ENCODE peak calls at places on chromosomes 11 and 22, in six cellular contexts. F is GM23338, I is neural progenitor cell, H is HCT116, S is MM.1S, E is SK-N-SH. X is an unnamed sample.

GRCh38 chr11:45266693-45267451 is 19.3 kb downstream of the SYT13 start:
- DNase-seq in F (peak; percentile 87), I (peak; percentile 52), H (no peak), S (no peak), E (no peak), X (peak; percentile 30)

GRCh38 chr11:10925149-10925926 is 67.5 kb upstream of the ZBED5 start:
- DNase-seq in F (peak; percentile 41), I (no peak), H (no peak), S (no peak), E (no peak), X (no peak)

GRCh38 chr11:20005747-20006146 is 154.5 kb downstream of the DBX1 start:
- DNase-seq in F (no peak), I (no peak), H (no peak), S (no peak), E (no peak), X (no peak)

GRCh38 chr11:86456075-86456939 is 81.6 kb downstream of the CCDC81 start:
- DNase-seq in F (peak; percentile 96), I (peak; percentile 95), H (peak; percentile 67), S (peak; percentile 77), E (peak; percentile 75), X (peak; percentile 72)

GRCh38 chr22:30868663-30869385 is 99.8 kb downstream of the MORC2 start:
- DNase-seq in F (no peak), I (no peak), H (no peak), S (no peak), E (peak; percentile 30), X (no peak)

GRCh38 chr11:112255075-112255739 is 5.5 kb downstream of the PLET1 start:
- DNase-seq in F (no peak), I (no peak), H (no peak), S (no peak), E (no peak), X (no peak)

GRCh38 chr11:46345881-46346484 is 1.3 kb upstream of the DGKZ start:
- DNase-seq in F (no peak), I (no peak), H (no peak), S (no peak), E (no peak), X (no peak)

GRCh38 chr11:8372641-8373381 is 109.1 kb upstream of the LMO1 start:
- DNase-seq in F (no peak), I (no peak), H (no peak), S (no peak), E (no peak), X (no peak)

GRCh38 chr11:6458352-6458751 is 15.4 kb downstream of the TRIM3 start:
- DNase-seq in F (no peak), I (no peak), H (no peak), S (no peak), E (no peak), X (no peak)

GRCh38 chr11:27619936-27620335 is 80.3 kb downstream of the BDNF start:
- DNase-seq in F (no peak), I (no peak), H (no peak), S (no peak), E (no peak), X (no peak)

GRCh38 chr11:80214413-80214812 is 773.6 kb upstream of the TENM4 start:
- DNase-seq in F (no peak), I (no peak), H (no peak), S (no peak), E (no peak), X (no peak)
- TF ChIP-seq EZH2phosphoT487 in F (no peak), I (no peak), H (no peak), S (no peak), E (no peak), X (no peak)

DNA sequence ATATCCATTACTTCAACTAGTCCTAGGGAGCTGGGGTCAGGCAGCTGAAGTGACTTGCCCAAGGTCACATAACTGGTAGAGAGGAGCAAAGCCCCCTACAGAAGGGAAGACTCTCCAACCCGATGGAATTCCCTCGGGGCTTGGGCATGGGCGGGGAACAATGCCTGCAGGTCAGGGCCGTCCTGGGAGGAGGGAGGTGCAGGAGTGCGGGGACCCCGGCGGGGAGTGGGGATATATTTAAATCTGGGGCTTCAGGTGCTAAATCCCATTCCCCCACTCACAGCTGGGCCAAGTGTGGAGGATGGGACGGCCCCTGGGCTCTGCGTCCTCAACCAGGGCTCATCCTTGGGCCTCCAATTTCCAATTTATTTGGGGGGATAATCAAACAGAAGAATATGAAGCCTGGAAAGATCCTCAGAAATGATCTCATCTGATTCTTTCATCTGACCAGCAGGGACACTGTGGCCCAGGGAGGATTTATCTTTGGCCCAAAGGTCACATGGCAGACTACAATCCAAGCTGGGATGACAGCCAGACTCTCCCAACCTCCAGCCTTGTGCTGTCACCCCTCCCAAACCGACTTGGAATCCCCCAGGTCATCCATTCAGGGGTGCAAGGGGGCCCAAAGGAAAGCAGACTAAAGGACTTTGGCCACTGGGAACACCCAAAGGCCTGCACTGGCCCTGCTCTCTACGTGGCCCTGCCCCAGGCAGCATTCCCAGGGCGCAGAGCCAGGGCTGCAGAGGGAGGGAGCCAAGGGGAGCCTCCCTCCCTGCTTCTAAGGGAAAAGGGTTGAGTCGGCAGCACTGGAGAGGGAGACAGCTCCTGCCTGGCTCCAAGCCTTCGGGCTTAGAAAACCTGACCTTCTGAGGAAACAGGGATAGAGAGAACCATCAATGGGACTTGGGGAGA is 8.7 kb upstream of the C1QTNF6 start:
- DNase-seq in F (no peak), I (peak; percentile 25), H (peak; percentile 56), S (no peak), E (peak; percentile 73), X (no peak)
- TF ChIP-seq CTCF in F (no peak), I (no peak), H (peak; percentile 5), S (no peak), E (peak; percentile 25), X (no peak)

DNA sequence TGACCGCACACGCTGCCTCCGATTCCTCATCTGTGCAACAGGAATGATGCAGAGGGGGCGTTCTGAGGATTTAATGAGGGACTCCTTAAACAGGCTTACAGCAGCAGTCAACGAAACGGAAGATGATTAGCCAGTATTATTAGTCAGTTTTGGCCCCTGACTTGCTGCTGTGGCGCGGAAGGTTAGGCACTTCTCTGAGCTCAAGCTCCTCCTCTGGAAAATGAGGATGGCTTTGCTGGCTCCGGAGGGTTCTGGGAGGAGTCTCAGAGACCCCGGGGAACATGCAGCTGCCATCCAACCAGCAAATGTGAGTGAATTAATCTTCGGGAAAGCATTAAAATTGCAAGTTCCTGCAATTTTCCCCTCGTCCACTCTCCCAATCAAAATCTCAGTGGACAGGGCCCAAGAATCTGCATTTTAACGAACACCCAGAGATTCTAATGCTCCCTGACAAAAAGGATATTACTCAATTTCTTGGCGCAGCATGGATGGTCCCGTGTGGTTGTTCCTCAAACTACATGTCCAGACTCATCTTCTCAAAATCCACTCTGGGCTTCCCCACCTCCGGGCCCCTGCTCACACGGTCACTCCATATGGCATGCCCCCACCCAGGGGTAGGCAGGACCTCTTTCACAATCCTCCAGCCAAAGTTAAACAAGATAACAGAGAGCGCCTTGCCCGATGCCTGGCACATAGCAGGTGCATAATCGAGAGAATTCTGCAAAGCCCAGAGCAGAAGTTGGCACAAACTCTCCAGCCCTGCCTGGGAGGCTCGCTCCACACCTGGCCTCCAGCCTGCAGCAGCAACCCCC is 6.4 kb downstream of the ELFN2 start:
- DNase-seq in F (peak; percentile 40), I (no peak), H (no peak), S (no peak), E (no peak), X (no peak)
- H2AFZ ChIP-seq in F (peak overlapping the region; percentile 98), I (peak overlapping the region; percentile 89), H (no peak overlapping the region), S (no peak overlapping the region), E (no peak overlapping the region), X (no peak overlapping the region)

GRCh38 chr11:130145975-130146776 is 13.4 kb upstream of the ST14 start:
- DNase-seq in F (peak; percentile 95), I (no peak), H (peak; percentile 87), S (peak; percentile 91), E (no peak), X (no peak)

GRCh38 chr11:130144129-130144528 is 15.5 kb upstream of the ST14 start:
- DNase-seq in F (no peak), I (no peak), H (no peak), S (no peak), E (no peak), X (no peak)

GRCh38 chr11:130146797-130147196 is 12.8 kb upstream of the ST14 start:
- DNase-seq in F (no peak), I (no peak), H (no peak), S (peak; percentile 43), E (no peak), X (peak; percentile 78)

GRCh38 chr11:130145328-130145812 is 14.2 kb upstream of the ST14 start:
- DNase-seq in F (no peak), I (no peak), H (no peak), S (no peak), E (no peak), X (no peak)

DNA sequence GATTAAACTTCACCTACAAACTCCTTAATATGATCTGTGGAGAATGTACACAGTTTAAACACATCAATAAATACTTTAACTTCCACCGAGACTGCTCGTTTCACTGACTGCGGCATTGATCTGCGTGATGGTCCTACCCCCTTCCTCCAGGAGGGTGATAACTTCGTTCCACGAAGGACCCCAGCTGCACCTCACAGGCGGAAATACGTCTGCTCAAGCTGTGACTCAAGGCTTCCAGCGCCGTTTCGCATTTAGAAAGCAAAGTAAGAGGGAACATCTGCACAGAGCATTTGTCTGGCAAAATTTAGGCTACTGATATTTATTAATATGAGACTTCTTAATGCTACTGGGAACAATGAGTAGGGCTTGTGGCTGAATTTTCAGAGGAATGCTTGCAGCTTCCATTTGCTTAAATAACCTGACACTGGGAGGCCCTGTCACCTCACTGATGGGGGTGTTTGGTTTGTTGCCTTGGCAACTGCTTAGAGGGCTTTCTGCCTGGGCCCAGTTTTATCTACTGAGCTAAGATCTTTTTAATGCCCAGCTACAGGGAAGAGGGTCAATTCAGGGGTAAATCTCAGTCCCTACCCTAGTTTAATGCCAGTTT is 14.8 kb upstream of the ST14 start:
- DNase-seq in F (peak; percentile 44), I (peak; percentile 40), H (no peak), S (no peak), E (no peak), X (no peak)
- TF ChIP-seq EZH2phosphoT487 in F (no peak), I (no peak), H (no peak), S (no peak), E (no peak), X (no peak)

GRCh38 chr11:69051381-69052342 is 2.9 kb downstream of the TPCN2 start:
- DNase-seq in F (no peak), I (no peak), H (no peak), S (no peak), E (no peak), X (peak; percentile 30)

GRCh38 chr11:69048056-69048717 is 545 bp upstream of the TPCN2 start:
- DNase-seq in F (peak; percentile 28), I (no peak), H (no peak), S (no peak), E (no peak), X (no peak)

GRCh38 chr11:69049490-69049867 is 747 bp downstream of the TPCN2 start:
- DNase-seq in F (no peak), I (no peak), H (no peak), S (no peak), E (peak; percentile 48), X (peak; percentile 44)

GRCh38 chr11:69050592-69051380 is 2.1 kb downstream of the TPCN2 start:
- DNase-seq in F (no peak), I (no peak), H (no peak), S (no peak), E (no peak), X (no peak)

GRCh38 chr11:69048718-69049489 is at the start of gene TPCN2:
- DNase-seq in F (peak; percentile 97), I (peak; percentile 99), H (peak; percentile 91), S (peak; percentile 91), E (peak; percentile 100), X (peak; percentile 97)
- TF ChIP-seq CTCF in F (no peak), I (no peak), H (no peak), S (no peak), E (no peak), X (no peak)